ENCODE peak calls at places on chromosomes 7 and 10, in eight cellular contexts. M is endothelial cell of umbilical vein; H is IMR-90; L is Peyer's patch; C is colonic mucosa; P is pancreas; V is GM23248; F is CD8-positive, alpha-beta T cell. X is an unnamed sample. For H3K9me3, the result is how much of the 10 kb centered on the place peaks cover.

GRCh38 chr7:132095111-132095765 is 481.0 kb downstream of the PLXNA4 start:
- DNase-seq in C (no peak), V (no peak), L (no peak), H (no peak), P (no peak), F (no peak), M (no peak), X (no peak)

GRCh38 chr7:119964640-119965542 is 308.1 kb upstream of the KCND2 start:
- DNase-seq in V (peak), M (peak), F (no peak), H (peak), L (no peak), P (no peak), C (no peak), X (no peak)

GRCh38 chr10:79280956-79281355 is 66.3 kb upstream of the PPIF start:
- DNase-seq in C (no peak), F (no peak), P (no peak), H (no peak), L (no peak), V (no peak), M (no peak), X (no peak)

GRCh38 chr7:77247206-77247850 is 47.7 kb upstream of the FGL2 start:
- DNase-seq in V (peak), P (peak), L (peak), H (peak), F (peak), C (peak), M (peak), X (no peak)

GRCh38 chr10:123786306-123786705 is 105.3 kb downstream of the CPXM2 start:
- DNase-seq in M (no peak), V (no peak), C (peak), F (no peak), H (no peak), P (no peak), L (no peak), X (no peak)

GRCh38 chr10:109062371-109062770 is 860.9 kb downstream of the XPNPEP1 start:
- DNase-seq in H (peak), F (no peak), P (no peak), M (no peak), V (peak), C (no peak), L (no peak), X (no peak)

GRCh38 chr7:105677803-105678583 is 96.7 kb upstream of the EFCAB10 start:
- DNase-seq in P (no peak), L (peak), F (peak), H (no peak), V (peak), M (no peak), C (peak), X (no peak)

GRCh38 chr10:130901311-130902165 is 410.0 kb downstream of the TCERG1L start:
- DNase-seq in M (no peak), C (no peak), P (no peak), L (no peak), V (no peak), H (no peak), F (no peak), X (no peak)

GRCh38 chr10:50470798-50471582 is 152.8 kb downstream of the SGMS1 start:
- DNase-seq in C (peak), H (peak), P (no peak), V (peak), M (no peak), F (no peak), L (no peak), X (no peak)

GRCh38 chr7:41621953-41622831 is 80.7 kb downstream of the INHBA start:
- DNase-seq in L (no peak), P (no peak), M (peak), H (no peak), C (no peak), F (no peak), V (no peak), X (no peak)

GRCh38 chr7:102874166-102874829 is 38.5 kb upstream of the LRRC17 start:
- DNase-seq in C (no peak), M (peak), F (no peak), H (peak), L (no peak), P (no peak), V (peak), X (no peak)

GRCh38 chr10:24209946-24210491 is 1.1 kb downstream of the KIAA1217 start:
- DNase-seq in L (no peak), H (peak), M (peak), F (no peak), P (no peak), C (peak), V (peak), X (no peak)

GRCh38 chr10:24206926-24207701 is 1.8 kb upstream of the KIAA1217 start:
- DNase-seq in M (no peak), F (no peak), V (no peak), P (no peak), C (peak), L (peak), H (no peak), X (no peak)

GRCh38 chr10:24207781-24208611 is 942 bp upstream of the KIAA1217 start:
- DNase-seq in M (peak), V (no peak), L (no peak), F (no peak), P (no peak), H (no peak), C (peak), X (no peak)

GRCh38 chr10:24209421-24209770 is 458 bp downstream of the KIAA1217 start:
- DNase-seq in L (no peak), F (no peak), H (peak), V (peak), M (no peak), P (no peak), C (no peak), X (no peak)

GRCh38 chr10:24208661-24209420 is at the start of gene KIAA1217:
- DNase-seq in P (peak), L (peak), F (no peak), H (peak), M (peak), V (peak), C (peak), X (peak)
- H3K4me3 ChIP-seq in P (peak), L (peak), F (no peak), H (peak), M (peak), V (peak), C (peak), X (peak)

DNA sequence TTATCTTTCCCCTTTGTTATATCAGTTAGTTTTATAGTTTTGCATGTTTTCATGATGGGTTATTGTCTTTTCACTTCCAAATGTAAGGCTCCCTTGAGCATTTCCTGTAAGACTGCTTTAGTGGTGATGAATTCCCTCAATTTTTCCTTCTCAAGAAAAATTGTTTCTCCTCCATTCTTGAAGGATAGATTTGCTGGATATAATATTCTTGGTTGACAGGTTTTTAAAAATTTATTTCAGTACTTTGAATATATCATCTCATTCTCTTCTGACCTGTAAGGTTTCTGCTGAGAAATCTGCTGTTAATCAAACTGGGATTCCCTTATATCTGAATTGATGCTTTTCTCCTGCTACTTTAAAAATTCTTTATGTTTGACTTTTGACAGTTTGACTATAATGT is 33.3 kb downstream of the SCART1 start:
- DNase-seq in V (no peak), M (no peak), L (no peak), C (no peak), P (no peak), H (no peak), F (no peak), X (no peak)
- H3K9me3 ChIP-seq in V (under half), M (under half), L (under half), C (under half), P (under half), H (under half), F (under half), X (under half)

GRCh38 chr10:104350146-104350635 is 3.4 kb upstream of the CFAP58 start:
- DNase-seq in P (no peak), V (peak), M (peak), L (peak), C (peak), H (peak), F (peak), X (no peak)
- H3K4me3 ChIP-seq in P (no peak), V (no peak), M (no peak), L (no peak), C (no peak), H (no peak), F (no peak), X (no peak)

GRCh38 chr7:63113713-63114285 is 884.9 kb upstream of the ZNF722 start:
- DNase-seq in H (no peak), C (no peak), L (no peak), F (no peak), P (peak), M (no peak), V (no peak), X (no peak)
- H3K9me3 ChIP-seq in H (under half), C (under half), L (under half), F (under half), P (under half), M (under half), V (under half), X (half or more)

DNA sequence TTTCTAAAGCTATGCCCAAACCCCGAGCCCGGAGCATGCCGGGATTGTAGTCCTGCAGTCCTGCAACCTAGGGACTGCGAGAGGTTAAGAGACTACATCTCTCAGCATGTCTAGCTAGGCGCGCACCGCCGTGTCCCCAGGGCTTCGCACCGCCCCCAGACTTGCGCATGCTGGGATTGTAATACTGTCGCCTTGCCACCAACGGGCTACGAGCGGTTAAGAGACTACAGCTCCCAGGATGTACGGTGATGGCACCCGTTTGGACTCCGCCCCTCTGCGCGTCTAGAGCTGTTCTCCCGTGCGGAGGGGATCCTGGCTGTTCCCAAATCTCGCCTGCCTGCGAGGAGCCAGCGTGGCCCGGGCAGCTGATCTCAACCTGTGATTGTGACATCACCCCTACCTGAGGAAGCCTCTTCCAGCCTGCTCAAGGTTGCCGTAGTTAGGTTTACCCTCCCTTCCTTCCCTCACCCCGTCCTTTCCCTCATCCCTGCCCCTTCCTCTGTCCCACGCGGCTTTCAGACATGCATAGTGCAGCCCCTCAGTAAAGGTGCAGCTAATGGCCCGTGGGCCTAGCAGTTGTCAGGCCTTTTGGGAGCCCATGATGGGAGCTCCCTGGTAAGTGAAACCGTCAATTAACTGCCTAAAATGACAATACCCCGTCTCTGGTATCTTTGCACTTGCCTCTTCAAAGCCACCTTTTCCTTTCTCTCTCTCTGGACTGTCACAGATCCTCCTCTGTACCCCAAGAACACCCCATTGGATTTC is 6.3 kb upstream of the ZNF736 start:
- DNase-seq in M (peak), V (peak), P (peak), L (peak), F (peak), C (peak), H (peak), X (peak)
- H3K4me3 ChIP-seq in M (no peak), V (peak), P (peak), L (peak), F (peak), C (peak), H (peak), X (peak)

X was measured in left lung.